ENCODE peak calls at places on chromosomes 11 and 22, in ten cellular contexts. S is AG09309; A is T-helper 2 cell; F is endothelial cell; N is sigmoid colon; Q is amniotic stem cell; R is effector memory CD8-positive, alpha-beta T cell; L is ureter; P is NCI-H748 treated with DMSO at 0.1 percent for 48 hours; C is activated T-cell treated with anti-CD3 and anti-CD28 coated beads for 1 hour. V is an unnamed sample.

GRCh38 chr11:106724293-106724892 is 293.9 kb downstream of the GUCY1A2 start:
- DNase-seq in S (peak; percentile 25), A (no peak), F (no peak), N (no peak), Q (no peak), R (no peak), L (no peak), P (peak; percentile 11), C (no peak), V (no peak)

GRCh38 chr11:17629113-17629512 is 82.1 kb downstream of the OTOG start:
- DNase-seq in S (no peak), A (no peak), F (no peak), N (no peak), Q (no peak), R (no peak), L (no peak), P (no peak), C (no peak), V (no peak)

GRCh38 chr11:115548878-115549528 is 44.8 kb upstream of the CADM1 start:
- DNase-seq in S (no peak), A (no peak), F (no peak), N (no peak), Q (no peak), R (no peak), L (no peak), P (peak; percentile 13), C (no peak), V (no peak)

GRCh38 chr11:15468471-15468870 is 353.7 kb downstream of the INSC start:
- DNase-seq in S (no peak), A (no peak), F (no peak), N (no peak), Q (no peak), R (no peak), L (no peak), P (no peak), C (no peak), V (no peak)

GRCh38 chr11:1792461-1792860 is 28.7 kb upstream of the CTSD start:
- DNase-seq in S (no peak), A (no peak), F (no peak), N (no peak), Q (no peak), R (no peak), L (no peak), P (no peak), C (no peak), V (no peak)

GRCh38 chr11:28346209-28346608 is 238.0 kb downstream of the METTL15 start:
- DNase-seq in S (no peak), A (no peak), F (no peak), N (no peak), Q (no peak), R (no peak), L (no peak), P (no peak), C (no peak), V (no peak)

GRCh38 chr22:43013355-43014061 is 1.4 kb downstream of the PACSIN2 start:
- DNase-seq in S (no peak), A (no peak), F (no peak), N (no peak), Q (no peak), R (no peak), L (no peak), P (no peak), C (no peak), V (no peak)

GRCh38 chr22:50505776-50506610 is 1.5 kb downstream of the LMF2 start:
- DNase-seq in S (no peak), A (no peak), F (no peak), N (peak; percentile 66), Q (no peak), R (no peak), L (no peak), P (no peak), C (no peak), V (no peak)

GRCh38 chr22:50531546-50532352 is 1.9 kb upstream of the TYMP start:
- DNase-seq in S (no peak), A (peak; percentile 61), F (peak; percentile 68), N (peak; percentile 92), Q (no peak), R (peak; percentile 50), L (peak; percentile 76), P (no peak), C (peak; percentile 62), V (peak; percentile 82)

GRCh38 chr11:106061249-106061794 is 15.8 kb downstream of the KBTBD3 start:
- DNase-seq in S (no peak), A (no peak), F (no peak), N (no peak), Q (no peak), R (no peak), L (no peak), P (no peak), C (no peak), V (no peak)

GRCh38 chr22:25069758-25070461 is 117.4 kb downstream of the KIAA1671 start:
- DNase-seq in S (no peak), A (no peak), F (no peak), N (no peak), Q (no peak), R (no peak), L (no peak), P (no peak), C (no peak), V (no peak)

GRCh38 chr11:119694334-119694733 is 34.7 kb downstream of the NECTIN1 start:
- DNase-seq in S (no peak), A (no peak), F (no peak), N (no peak), Q (no peak), R (no peak), L (no peak), P (no peak), C (no peak), V (no peak)

GRCh38 chr22:49163258-49163959 is 664.3 kb downstream of the BRD1 start:
- DNase-seq in S (no peak), A (no peak), F (no peak), N (no peak), Q (no peak), R (no peak), L (no peak), P (no peak), C (no peak), V (no peak)

GRCh38 chr11:130651266-130651855 is 202.9 kb downstream of the ADAMTS15 start:
- DNase-seq in S (no peak), A (no peak), F (no peak), N (no peak), Q (no peak), R (no peak), L (no peak), P (no peak), C (no peak), V (no peak)

GRCh38 chr11:86248609-86249008 is 4.1 kb downstream of the EED start:
- DNase-seq in S (no peak), A (no peak), F (no peak), N (no peak), Q (no peak), R (no peak), L (no peak), P (no peak), C (no peak), V (no peak)

GRCh38 chr11:116300252-116300651 is 472.5 kb downstream of the BUD13 start:
- DNase-seq in S (no peak), A (no peak), F (no peak), N (no peak), Q (no peak), R (no peak), L (no peak), P (peak; percentile 3), C (no peak), V (no peak)

GRCh38 chr11:102453286-102453797 is 777 bp upstream of the TMEM123 start:
- DNase-seq in S (no peak), A (no peak), F (peak; percentile 7), N (no peak), Q (no peak), R (no peak), L (peak; percentile 51), P (no peak), C (no peak), V (no peak)

GRCh38 chr11:1295591-1295990 is 13.8 kb downstream of the TOLLIP start:
- DNase-seq in S (no peak), A (no peak), F (no peak), N (peak; percentile 40), Q (no peak), R (no peak), L (no peak), P (no peak), C (no peak), V (no peak)

V was measured in memory B cell.